ENCODE peak calls at places on chromosomes 13 and 19, in seven cellular contexts. R, L, K, S, X, A and U are unnamed samples. For H3K4me1, the result is how much of the 10 kb centered on the place peaks cover.

GRCh38 chr13:61024046-61024445 is 391.6 kb downstream of the PCDH20 start:
- DNase-seq in K (no peak), R (no peak), L (no peak), X (no peak), A (no peak), S (no peak), U (no peak)

GRCh38 chr19:51689751-51690358 is 3.3 kb upstream of the SPACA6 start:
- DNase-seq in L (peak), K (peak), R (no peak), X (peak), S (peak), A (no peak), U (no peak)

GRCh38 chr19:19662344-19662743 is 1.1 kb downstream of the ATP13A1 start:
- DNase-seq in R (no peak), L (no peak), S (no peak), X (no peak), A (no peak), K (no peak), U (no peak)

GRCh38 chr19:44748426-44749254 is at the start of gene BCL3:
- DNase-seq in R (peak), L (peak), K (peak), S (peak), A (no peak), X (peak), U (peak)

GRCh38 chr13:50323440-50324070 is 308.3 kb downstream of the KCNRG start:
- DNase-seq in A (no peak), L (no peak), K (no peak), X (no peak), R (peak), S (no peak), U (no peak)

GRCh38 chr19:45947926-45948325 is 25.7 kb downstream of the NOVA2 start:
- DNase-seq in L (no peak), K (no peak), A (no peak), X (no peak), R (peak), S (no peak), U (no peak)

GRCh38 chr19:30061557-30062330 is 119.7 kb downstream of the URI1 start:
- DNase-seq in L (no peak), R (no peak), K (no peak), A (no peak), X (no peak), S (no peak), U (no peak)

GRCh38 chr19:48511321-48511731 is 309 bp downstream of the LMTK3 start:
- DNase-seq in R (no peak), X (no peak), S (no peak), A (no peak), L (no peak), K (no peak), U (no peak)

GRCh38 chr13:108342369-108343289 is 73.1 kb downstream of the TNFSF13B start:
- DNase-seq in A (no peak), K (peak), R (peak), L (no peak), S (no peak), X (no peak), U (peak)

GRCh38 chr19:8361921-8362793 is 1.8 kb upstream of the ANGPTL4 start:
- DNase-seq in K (peak), X (peak), A (no peak), S (peak), R (peak), L (peak), U (peak)

GRCh38 chr13:109148243-109148642 is 518.8 kb downstream of the MYO16 start:
- DNase-seq in R (peak), L (no peak), K (peak), A (no peak), S (no peak), X (no peak), U (no peak)

GRCh38 chr19:29834991-29835390 is 23.2 kb downstream of the CCNE1 start:
- DNase-seq in K (no peak), A (no peak), R (peak), S (no peak), L (no peak), X (no peak), U (no peak)

GRCh38 chr13:110126391-110126961 is 180.5 kb downstream of the COL4A1 start:
- DNase-seq in L (peak), X (no peak), A (no peak), R (peak), S (peak), K (peak), U (no peak)

GRCh38 chr13:111329641-111330040 is 9.2 kb downstream of the TEX29 start:
- DNase-seq in A (peak), R (no peak), L (no peak), K (no peak), S (no peak), X (no peak), U (no peak)

GRCh38 chr13:35210234-35210633 is 266.3 kb downstream of the MAB21L1 start:
- DNase-seq in L (no peak), S (no peak), X (no peak), R (peak), K (no peak), A (no peak), U (peak)

GRCh38 chr13:109345433-109345941 is 440.9 kb downstream of the IRS2 start:
- DNase-seq in A (no peak), R (peak), X (no peak), S (no peak), K (no peak), L (no peak), U (no peak)

GRCh38 chr13:74015137-74015536 is 119.1 kb downstream of the KLF12 start:
- DNase-seq in R (peak), A (no peak), L (no peak), S (no peak), K (no peak), X (no peak), U (no peak)

GRCh38 chr13:49082653-49083536 is 107.2 kb downstream of the FNDC3A start:
- DNase-seq in L (no peak), S (no peak), K (no peak), A (no peak), X (no peak), R (no peak), U (no peak)

GRCh38 chr13:97382276-97382675 is 51.7 kb upstream of the RAP2A start:
- DNase-seq in L (no peak), X (no peak), A (no peak), S (no peak), R (no peak), K (no peak), U (no peak)

GRCh38 chr13:28751210-28751935 is 32.6 kb upstream of the SLC46A3 start:
- DNase-seq in L (no peak), R (no peak), K (no peak), A (no peak), X (no peak), S (no peak), U (no peak)

GRCh38 chr13:28747851-28748250 is 29.1 kb upstream of the SLC46A3 start:
- DNase-seq in S (no peak), K (no peak), X (no peak), A (no peak), L (no peak), R (no peak), U (no peak)

GRCh38 chr13:28753208-28753892 is 34.6 kb upstream of the SLC46A3 start:
- DNase-seq in A (no peak), S (peak), X (no peak), R (peak), K (peak), L (peak), U (peak)

GRCh38 chr13:28753946-28754345 is 35.2 kb upstream of the SLC46A3 start:
- DNase-seq in A (no peak), K (no peak), L (no peak), X (no peak), R (no peak), S (no peak), U (no peak)

DNA sequence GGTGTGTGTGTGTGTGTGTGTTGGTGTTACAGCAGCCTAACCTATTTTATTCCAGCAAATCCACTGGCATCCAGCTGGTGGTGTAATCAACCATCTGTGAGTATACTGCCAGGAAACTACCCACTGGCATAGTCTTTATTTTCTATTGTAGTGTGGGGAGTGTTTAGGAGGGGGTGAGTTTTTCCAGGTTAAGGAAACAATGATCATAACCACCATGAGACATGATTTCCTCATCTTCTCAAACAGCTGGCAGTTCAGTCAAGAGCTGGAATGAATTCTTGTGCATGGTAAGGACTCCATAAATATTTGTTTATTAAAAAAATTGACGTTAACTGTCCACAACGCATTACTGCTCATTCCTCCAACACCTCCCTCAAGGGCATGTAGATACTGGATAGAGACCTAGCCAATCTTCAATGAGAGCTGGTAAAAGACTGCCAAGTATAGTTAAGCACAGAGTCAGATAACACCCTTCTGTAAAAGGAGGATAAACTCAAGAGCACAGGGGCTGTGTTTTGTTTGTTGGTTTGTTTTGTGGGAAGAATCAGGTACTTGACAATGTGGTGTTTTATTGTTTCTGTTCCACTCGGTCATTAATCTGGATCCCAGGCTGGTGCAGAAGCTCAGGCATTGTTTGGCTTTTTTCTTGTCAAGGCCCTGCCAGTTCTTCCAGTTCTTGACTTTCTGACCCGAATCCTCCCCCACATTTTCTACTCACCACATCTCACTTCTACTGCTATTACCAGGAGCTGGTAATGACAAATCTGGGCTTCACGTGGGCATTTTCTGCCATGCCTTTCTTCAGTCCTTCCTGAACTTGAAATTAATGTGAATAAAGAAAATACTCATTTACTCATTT is 31.6 kb upstream of the SLC46A3 start:
- DNase-seq in K (peak), A (no peak), L (no peak), S (no peak), X (no peak), R (peak), U (no peak)
- H3K4me1 ChIP-seq in K (under half), A (under half), L (under half), S (under half), X (under half), R (under half), U (under half)

DNA sequence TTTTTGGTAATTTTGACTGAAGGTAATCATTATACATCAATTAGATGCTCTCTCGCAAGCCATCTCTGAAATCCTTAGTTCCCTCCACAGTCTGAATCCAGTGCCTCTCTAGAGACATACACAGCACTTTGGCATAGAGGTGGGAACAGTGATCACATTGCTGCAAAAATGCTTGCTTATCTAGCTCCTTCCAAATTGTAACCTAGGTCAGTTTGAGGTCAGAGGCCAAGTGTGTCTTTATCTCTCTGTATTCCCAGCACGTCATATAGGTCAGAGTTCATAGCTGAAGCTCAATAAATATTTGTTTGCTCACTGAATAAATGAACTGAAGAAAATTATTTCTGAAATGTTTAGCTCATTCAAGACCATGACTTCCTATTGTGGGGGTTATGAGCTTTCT is 462.5 kb downstream of the DIAPH3 start:
- DNase-seq in A (no peak), L (no peak), R (no peak), X (no peak), S (no peak), K (no peak), U (peak)
- H3K4me1 ChIP-seq in A (under half), L (under half), R (under half), X (under half), S (under half), K (under half), U (under half)

DNA sequence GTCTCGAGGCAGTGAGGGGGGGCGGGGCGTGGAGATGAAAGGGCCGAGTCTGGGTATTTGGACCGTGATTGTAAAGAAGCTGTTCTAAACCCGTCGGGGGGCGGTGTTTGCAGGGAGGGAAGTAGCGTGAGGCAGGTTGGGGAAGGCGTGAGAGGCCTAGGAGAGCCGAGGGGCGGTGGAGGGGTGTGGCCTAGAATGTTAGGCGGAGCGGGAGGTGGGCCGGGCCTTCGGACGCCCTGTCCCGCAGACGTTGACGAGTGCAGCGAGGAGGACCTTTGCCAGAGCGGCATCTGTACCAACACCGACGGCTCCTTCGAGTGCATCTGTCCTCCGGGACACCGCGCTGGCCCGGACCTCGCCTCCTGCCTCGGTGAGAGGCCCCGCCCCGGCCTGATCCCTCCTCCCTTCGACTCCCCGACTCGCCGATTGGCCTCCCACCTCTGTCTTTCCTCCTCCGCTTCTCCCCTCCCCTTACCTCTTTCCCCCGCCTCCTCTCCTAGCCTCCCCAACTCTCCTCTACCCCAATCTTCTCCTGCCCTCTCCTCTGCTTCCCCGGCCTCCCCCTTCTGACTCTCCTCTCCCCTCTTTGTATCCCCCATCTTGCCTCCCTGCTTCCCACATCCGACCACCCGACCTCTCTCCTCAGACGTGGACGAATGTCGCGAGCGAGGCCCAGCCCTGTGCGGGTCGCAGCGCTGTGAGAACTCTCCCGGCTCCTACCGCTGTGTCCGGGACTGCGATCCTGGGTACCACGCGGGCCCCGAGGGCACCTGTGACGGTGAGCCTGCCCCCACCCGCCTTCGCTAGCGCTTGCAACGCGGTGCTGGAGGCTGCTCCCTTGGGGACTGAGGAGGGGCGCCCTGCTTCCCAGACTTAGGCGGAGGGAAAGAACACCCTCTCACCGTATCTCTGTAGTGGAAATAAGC is 12.8 kb downstream of the LTBP4 start:
- DNase-seq in R (no peak), S (peak), X (peak), L (peak), K (peak), A (no peak), U (peak)
- H3K4me1 ChIP-seq in R (under half), S (half or more), X (under half), L (under half), K (under half), A (half or more), U (under half)

DNA sequence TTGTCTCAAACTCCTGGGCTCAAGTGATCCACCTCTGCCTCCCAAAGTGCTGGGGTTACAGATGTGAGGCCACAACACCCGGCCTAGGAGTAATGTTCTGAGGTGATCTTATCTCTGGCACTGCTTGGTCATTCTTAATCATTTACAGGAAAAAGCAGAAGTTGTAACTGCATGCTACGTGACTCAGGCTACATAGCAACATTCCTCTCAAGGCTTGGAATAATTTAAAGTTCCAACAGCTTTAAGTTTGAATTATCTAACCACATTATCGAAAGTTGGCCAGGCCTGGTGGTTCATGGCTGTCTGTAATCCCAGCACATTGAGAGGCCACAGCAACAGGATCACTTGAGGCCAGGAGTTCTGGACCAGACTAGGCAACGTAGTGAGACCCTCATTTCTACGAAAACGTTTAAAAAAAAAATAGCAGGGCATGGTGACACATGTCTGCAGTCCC is 3.9 kb upstream of the B9D2 start:
- DNase-seq in R (peak), X (no peak), A (no peak), S (no peak), K (peak), L (no peak), U (peak)
- H3K4me1 ChIP-seq in R (under half), X (under half), A (under half), S (under half), K (under half), L (under half), U (under half)

GRCh38 chr19:49590971-49591730 is at the start of gene PRR12:
- DNase-seq in S (peak), L (peak), A (no peak), K (peak), R (peak), X (peak), U (peak)

GRCh38 chr19:49589391-49589790 is 1.6 kb upstream of the PRR12 start:
- DNase-seq in R (no peak), L (no peak), A (no peak), K (no peak), S (no peak), X (no peak), U (no peak)

GRCh38 chr19:49587227-49587626 is 3.8 kb upstream of the PRR12 start:
- DNase-seq in K (no peak), S (no peak), L (no peak), X (no peak), A (no peak), R (no peak), U (no peak)

GRCh38 chr19:49590071-49590970 is 661 bp upstream of the PRR12 start:
- DNase-seq in R (peak), A (no peak), L (peak), X (peak), K (peak), S (peak), U (peak)

GRCh38 chr19:49588370-49589122 is 2.4 kb upstream of the PRR12 start:
- DNase-seq in R (no peak), X (no peak), L (no peak), K (no peak), A (no peak), S (no peak), U (no peak)
- H3K4me1 ChIP-seq in R (under half), X (under half), L (under half), K (under half), A (under half), S (under half), U (under half)

GRCh38 chr13:40579535-40579934 is 86.9 kb downstream of the FOXO1 start:
- DNase-seq in X (no peak), S (no peak), R (no peak), K (no peak), L (no peak), A (no peak), U (no peak)

GRCh38 chr13:40578055-40578454 is 88.4 kb downstream of the FOXO1 start:
- DNase-seq in X (no peak), K (no peak), L (no peak), S (no peak), A (no peak), R (no peak), U (no peak)

GRCh38 chr13:40582531-40582930 is 83.9 kb downstream of the FOXO1 start:
- DNase-seq in X (no peak), L (no peak), K (no peak), S (no peak), R (no peak), A (no peak), U (no peak)

GRCh38 chr13:40581277-40581579 is 85.2 kb downstream of the FOXO1 start:
- DNase-seq in R (no peak), X (no peak), L (no peak), S (no peak), K (no peak), A (no peak), U (no peak)

GRCh38 chr13:40580566-40581276 is 85.7 kb downstream of the FOXO1 start:
- DNase-seq in S (no peak), K (no peak), X (no peak), L (no peak), R (no peak), A (no peak), U (no peak)
- H3K4me1 ChIP-seq in S (half or more), K (under half), X (under half), L (half or more), R (under half), A (half or more), U (under half)

GRCh38 chr19:6800991-6801396 is 28.5 kb downstream of the VAV1 start:
- DNase-seq in S (no peak), A (no peak), L (no peak), X (no peak), K (peak), R (peak), U (no peak)

GRCh38 chr19:6806488-6806887 is 34.0 kb downstream of the VAV1 start:
- DNase-seq in S (no peak), A (no peak), X (no peak), R (peak), L (no peak), K (peak), U (no peak)

GRCh38 chr19:6801397-6802086 is 29.0 kb downstream of the VAV1 start:
- DNase-seq in L (peak), R (peak), S (peak), K (peak), X (peak), A (no peak), U (peak)

GRCh38 chr19:6802336-6803035 is 30.0 kb downstream of the VAV1 start:
- DNase-seq in S (peak), K (peak), X (no peak), L (peak), R (peak), A (no peak), U (peak)

GRCh38 chr19:6803036-6803404 is 30.5 kb downstream of the VAV1 start:
- DNase-seq in K (no peak), X (no peak), R (no peak), L (no peak), A (no peak), S (no peak), U (no peak)
- H3K4me1 ChIP-seq in K (under half), X (under half), R (under half), L (under half), A (under half), S (under half), U (under half)

GRCh38 chr19:15251010-15251748 is 18.9 kb upstream of the EPHX3 start:
- DNase-seq in S (no peak), X (no peak), A (no peak), K (no peak), R (no peak), L (peak), U (no peak)
- H3K4me1 ChIP-seq in S (half or more), X (under half), A (half or more), K (half or more), R (under half), L (half or more), U (under half)